ENCODE peak calls at places on chromosomes 7 and 10, in ten cellular contexts. Y is amniotic stem cell; G is prostate gland; Q is GM03348; N is astrocyte of the cerebellum; Z is foreskin fibroblast; A is GM23338; J is iPS DF 19.7; X is HCT116; S is stimulated activated CD4-positive, alpha-beta T cell treated with anti-CD3 and anti-CD28 coated beads, Interleukin-4, amount 100 ng/mL, for 4 hours. H is an unnamed sample.

GRCh38 chr10:63866747-63867140 is 345.5 kb downstream of the REEP3 start:
- DNase-seq in Y (no peak), G (no peak), Q (peak), N (peak), Z (peak), A (peak), J (no peak), X (peak), S (no peak), H (peak)

GRCh38 chr7:1717095-1717483 is 47.0 kb downstream of the ELFN1 start:
- DNase-seq in Y (no peak), G (no peak), Q (no peak), N (no peak), Z (no peak), A (no peak), J (no peak), X (no peak), S (no peak), H (no peak)

GRCh38 chr7:2379161-2379560 is 24.2 kb upstream of the CHST12 start:
- DNase-seq in Y (no peak), G (no peak), Q (no peak), N (no peak), Z (no peak), A (no peak), J (no peak), X (no peak), S (no peak), H (no peak)

GRCh38 chr7:127581716-127582115 is 3.7 kb downstream of the GCC1 start:
- DNase-seq in Y (no peak), G (no peak), Q (no peak), N (no peak), Z (no peak), A (no peak), J (no peak), X (no peak), S (no peak), H (no peak)

GRCh38 chr10:95289003-95289920 is 1.5 kb downstream of the PDLIM1 start:
- DNase-seq in Y (no peak), G (no peak), Q (peak), N (no peak), Z (no peak), A (peak), J (no peak), X (no peak), S (no peak), H (no peak)

GRCh38 chr10:5583525-5584175 is 58.9 kb downstream of the CALML3 start:
- DNase-seq in Y (no peak), G (peak), Q (no peak), N (peak), Z (no peak), A (peak), J (peak), X (no peak), S (no peak), H (no peak)

GRCh38 chr10:33116293-33116697 is 158.3 kb upstream of the ITGB1 start:
- DNase-seq in Y (no peak), G (no peak), Q (no peak), N (peak), Z (no peak), A (peak), J (peak), X (peak), S (no peak), H (no peak)

GRCh38 chr10:98511861-98512260 is 65.1 kb upstream of the HPS1 start:
- DNase-seq in Y (no peak), G (no peak), Q (no peak), N (no peak), Z (no peak), A (no peak), J (no peak), X (no peak), S (no peak), H (no peak)

GRCh38 chr7:76011437-76011836 is 17.0 kb upstream of the TMEM120A start:
- DNase-seq in Y (no peak), G (no peak), Q (peak), N (no peak), Z (peak), A (no peak), J (no peak), X (no peak), S (no peak), H (no peak)

GRCh38 chr7:40836218-40836617 is 701.4 kb downstream of the SUGCT start:
- DNase-seq in Y (no peak), G (no peak), Q (no peak), N (no peak), Z (no peak), A (no peak), J (no peak), X (no peak), S (no peak), H (no peak)

GRCh38 chr10:29590598-29591415 is 44.0 kb downstream of the SVIL start:
- DNase-seq in Y (no peak), G (no peak), Q (peak), N (peak), Z (peak), A (peak), J (no peak), X (peak), S (no peak), H (no peak)

GRCh38 chr10:89203237-89203636 is 3.9 kb downstream of the CH25H start:
- DNase-seq in Y (no peak), G (no peak), Q (peak), N (no peak), Z (no peak), A (no peak), J (no peak), X (no peak), S (no peak), H (no peak)

GRCh38 chr7:29873644-29874294 is 67.5 kb downstream of the WIPF3 start:
- DNase-seq in Y (no peak), G (no peak), Q (no peak), N (no peak), Z (no peak), A (no peak), J (no peak), X (no peak), S (no peak), H (no peak)

GRCh38 chr10:115093776-115094361 is 704 bp downstream of the ATRNL1 start:
- DNase-seq in Y (no peak), G (no peak), Q (peak), N (no peak), Z (peak), A (peak), J (no peak), X (no peak), S (no peak), H (peak)

GRCh38 chr10:86673216-86673826 is 5.0 kb downstream of the LDB3 start:
- DNase-seq in Y (no peak), G (no peak), Q (no peak), N (no peak), Z (no peak), A (no peak), J (no peak), X (no peak), S (no peak), H (no peak)

GRCh38 chr10:48625013-48625412 is 20.1 kb upstream of the ARHGAP22 start:
- DNase-seq in Y (no peak), G (no peak), Q (no peak), N (no peak), Z (peak), A (no peak), J (no peak), X (no peak), S (no peak), H (no peak)

GRCh38 chr10:47383254-47384147 is 592 bp downstream of the ZNF488 start:
- DNase-seq in Y (no peak), G (no peak), Q (no peak), N (no peak), Z (no peak), A (peak), J (peak), X (no peak), S (no peak), H (no peak)

GRCh38 chr7:110065112-110065511 is 1025.8 kb upstream of the LRRN3 start:
- DNase-seq in Y (no peak), G (no peak), Q (no peak), N (no peak), Z (no peak), A (no peak), J (no peak), X (no peak), S (no peak), H (no peak)

GRCh38 chr10:35336921-35337741 is 822 bp downstream of the CCNY start:
- DNase-seq in Y (no peak), G (peak), Q (peak), N (no peak), Z (no peak), A (peak), J (no peak), X (no peak), S (peak), H (peak)

GRCh38 chr10:73865107-73865458 is 9.3 kb downstream of the CAMK2G start:
- DNase-seq in Y (no peak), G (no peak), Q (no peak), N (no peak), Z (no peak), A (no peak), J (no peak), X (no peak), S (no peak), H (no peak)

GRCh38 chr10:58972576-58973234 is 203.7 kb upstream of the PHYHIPL start:
- DNase-seq in Y (no peak), G (no peak), Q (no peak), N (no peak), Z (no peak), A (no peak), J (no peak), X (no peak), S (no peak), H (no peak)

GRCh38 chr10:46551701-46552525 is 4.5 kb downstream of the GPRIN2 start:
- DNase-seq in Y (no peak), G (peak), Q (no peak), N (no peak), Z (no peak), A (no peak), J (no peak), X (no peak), S (peak), H (peak)

GRCh38 chr10:109891105-109891504 is 32.2 kb downstream of the XPNPEP1 start:
- DNase-seq in Y (no peak), G (no peak), Q (no peak), N (no peak), Z (no peak), A (no peak), J (no peak), X (no peak), S (no peak), H (no peak)

GRCh38 chr10:86259901-86260562 is 106.6 kb downstream of the GRID1 start:
- DNase-seq in Y (no peak), G (no peak), Q (no peak), N (no peak), Z (no peak), A (no peak), J (no peak), X (no peak), S (no peak), H (no peak)

GRCh38 chr7:14606101-14606500 is 296.4 kb downstream of the DGKB start:
- DNase-seq in Y (no peak), G (no peak), Q (peak), N (no peak), Z (no peak), A (no peak), J (peak), X (no peak), S (no peak), H (no peak)

GRCh38 chr7:142328006-142328405 is 70.1 kb upstream of the PRSS58 start:
- DNase-seq in Y (no peak), G (no peak), Q (no peak), N (no peak), Z (no peak), A (peak), J (no peak), X (no peak), S (no peak), H (no peak)

GRCh38 chr7:157522189-157522588 is 185.4 kb downstream of the DNAJB6 start:
- DNase-seq in Y (no peak), G (no peak), Q (no peak), N (no peak), Z (no peak), A (no peak), J (no peak), X (no peak), S (no peak), H (no peak)

GRCh38 chr7:28922618-28923331 is 35.4 kb downstream of the TRIL start:
- DNase-seq in Y (peak), G (peak), Q (peak), N (peak), Z (peak), A (peak), J (peak), X (peak), S (peak), H (peak)

GRCh38 chr7:143395187-143396149 is 13.2 kb downstream of the EPHA1 start:
- DNase-seq in Y (no peak), G (no peak), Q (no peak), N (no peak), Z (no peak), A (peak), J (no peak), X (no peak), S (no peak), H (no peak)

GRCh38 chr7:64874562-64875250 is 28.4 kb upstream of the ZNF273 start:
- DNase-seq in Y (no peak), G (no peak), Q (no peak), N (no peak), Z (no peak), A (no peak), J (no peak), X (no peak), S (no peak), H (no peak)

GRCh38 chr7:13524076-13524475 is 465.4 kb downstream of the ETV1 start:
- DNase-seq in Y (no peak), G (peak), Q (no peak), N (no peak), Z (no peak), A (no peak), J (no peak), X (no peak), S (no peak), H (no peak)

GRCh38 chr7:82805527-82805960 is 357.1 kb downstream of the PCLO start:
- DNase-seq in Y (peak), G (no peak), Q (peak), N (peak), Z (peak), A (peak), J (peak), X (peak), S (no peak), H (peak)

H was measured in Calu3.